ENCODE peak calls at places on chromosomes 16 and 17, in six cellular contexts. E is CD8-positive, alpha-beta memory T cell; C is mucosa of descending colon; V is adrenal gland; Y is neuronal stem cell; I is small intestine. R is an unnamed sample. For H3K4me1, the result is how much of the 10 kb centered on the place peaks cover.

GRCh38 chr16:466651-467050 is 41.2 kb downstream of the RAB11FIP3 start:
- DNase-seq in E (no peak), C (no peak), V (no peak), Y (no peak), I (no peak), R (no peak)

GRCh38 chr17:50844117-50844700 is 8.8 kb downstream of the WFIKKN2 start:
- DNase-seq in E (no peak), C (no peak), V (no peak), Y (no peak), I (no peak), R (no peak)

GRCh38 chr17:45222994-45223540 is 1.4 kb downstream of the FMNL1 start:
- DNase-seq in E (no peak), C (no peak), V (no peak), Y (no peak), I (no peak), R (no peak)

GRCh38 chr16:20369452-20370054 is 17.0 kb upstream of the UMOD start:
- DNase-seq in E (no peak), C (no peak), V (no peak), Y (no peak), I (no peak), R (no peak)

GRCh38 chr16:85986931-85987749 is 88.2 kb downstream of the IRF8 start:
- DNase-seq in E (no peak), C (peak), V (no peak), Y (peak), I (peak), R (no peak)

GRCh38 chr17:9833922-9834321 is 8.2 kb downstream of the GLP2R start:
- DNase-seq in E (no peak), C (no peak), V (peak), Y (no peak), I (no peak), R (no peak)

GRCh38 chr17:58308173-58308984 is 20.2 kb downstream of the TSPOAP1 start:
- DNase-seq in E (no peak), C (no peak), V (peak), Y (no peak), I (no peak), R (no peak)

GRCh38 chr16:24855678-24856077 is 9.9 kb downstream of the SLC5A11 start:
- DNase-seq in E (no peak), C (no peak), V (peak), Y (no peak), I (peak), R (no peak)

GRCh38 chr17:55067697-55068439 is 99.3 kb downstream of the STXBP4 start:
- DNase-seq in E (no peak), C (no peak), V (no peak), Y (no peak), I (no peak), R (no peak)

GRCh38 chr16:3444032-3444388 is 530 bp downstream of the NAA60 start:
- DNase-seq in E (no peak), C (peak), V (peak), Y (no peak), I (peak), R (no peak)

GRCh38 chr17:20986767-20987510 is 55.9 kb downstream of the USP22 start:
- DNase-seq in E (no peak), C (no peak), V (peak), Y (no peak), I (no peak), R (no peak)

GRCh38 chr16:57999366-57999970 is 1.0 kb downstream of the ZNF319 start:
- DNase-seq in E (peak), C (peak), V (no peak), Y (no peak), I (peak), R (no peak)

GRCh38 chr17:80833952-80834895 is 157.4 kb upstream of the CHMP6 start:
- DNase-seq in E (no peak), C (peak), V (peak), Y (no peak), I (no peak), R (peak)

GRCh38 chr17:2856727-2857126 is 60.5 kb downstream of the RAP1GAP2 start:
- DNase-seq in E (no peak), C (no peak), V (no peak), Y (no peak), I (peak), R (no peak)

GRCh38 chr17:72863511-72864175 is 228.8 kb downstream of the SLC39A11 start:
- DNase-seq in E (no peak), C (no peak), V (no peak), Y (no peak), I (no peak), R (no peak)

GRCh38 chr16:57528499-57529323 is 7.7 kb downstream of the CCDC102A start:
- DNase-seq in E (no peak), C (peak), V (no peak), Y (no peak), I (peak), R (peak)

GRCh38 chr17:45782889-45783592 is 1.1 kb upstream of the CRHR1 start:
- DNase-seq in E (peak), C (no peak), V (no peak), Y (peak), I (peak), R (no peak)

DNA sequence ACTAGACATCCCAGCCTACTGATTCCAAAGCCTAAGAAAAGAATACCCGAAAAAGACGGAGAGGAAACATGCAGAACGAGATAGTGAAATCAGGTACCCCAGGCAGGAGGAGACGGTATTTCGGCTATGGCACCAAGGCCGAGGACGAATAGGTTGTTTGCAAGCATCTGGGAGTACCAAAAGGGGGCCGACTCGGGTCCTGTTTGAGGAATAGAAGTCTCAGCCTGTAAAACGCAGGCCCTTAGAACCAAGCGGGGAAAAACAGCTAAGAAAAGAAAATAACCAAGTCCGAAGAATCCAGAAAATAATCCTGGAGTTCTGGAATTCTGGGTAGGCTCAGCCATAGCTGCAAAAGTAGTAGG is 537 bp downstream of the SLC35B1 start:
- DNase-seq in E (peak), C (no peak), V (no peak), Y (no peak), I (no peak), R (no peak)
- H3K4me1 ChIP-seq in E (under half), C (under half), V (under half), Y (under half), I (under half), R (under half)

GRCh38 chr16:67170948-67171649 is 761 bp downstream of the NOL3 start:
- DNase-seq in E (no peak), C (no peak), V (no peak), Y (no peak), I (no peak), R (no peak)
- H3K4me1 ChIP-seq in E (under half), C (under half), V (half or more), Y (under half), I (under half), R (half or more)

DNA sequence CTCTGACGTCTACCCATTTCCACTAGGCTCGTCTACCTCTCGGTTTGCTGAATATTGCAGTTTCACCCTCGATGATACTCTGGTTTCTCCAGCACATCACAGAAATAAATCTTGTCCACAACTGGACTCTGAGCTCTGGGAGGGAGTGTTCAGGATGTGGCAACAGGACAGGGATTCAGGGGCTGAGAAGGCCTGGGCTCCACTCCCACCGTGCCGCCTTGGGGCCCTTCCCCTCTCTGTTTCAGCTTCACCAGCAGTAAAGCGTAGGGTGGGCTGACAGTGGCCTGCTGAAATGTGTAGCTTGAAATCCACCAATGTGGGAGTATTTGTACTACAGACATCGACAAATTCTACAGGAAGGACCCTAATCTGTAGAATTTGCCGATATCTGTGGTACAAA is 20.0 kb downstream of the TEKT1 start:
- DNase-seq in E (no peak), C (no peak), V (no peak), Y (no peak), I (no peak), R (no peak)
- H3K4me1 ChIP-seq in E (under half), C (under half), V (under half), Y (under half), I (under half), R (under half)

GRCh38 chr16:10906482-10906881 is 29.5 kb downstream of the CIITA start:
- DNase-seq in E (no peak), C (no peak), V (no peak), Y (no peak), I (no peak), R (no peak)

GRCh38 chr16:10907757-10908045 is 30.7 kb downstream of the CIITA start:
- DNase-seq in E (no peak), C (no peak), V (no peak), Y (no peak), I (no peak), R (no peak)

GRCh38 chr16:10911267-10911666 is 31.0 kb downstream of the DEXI start:
- DNase-seq in E (no peak), C (no peak), V (no peak), Y (no peak), I (no peak), R (no peak)

GRCh38 chr16:10902999-10903398 is 26.0 kb downstream of the CIITA start:
- DNase-seq in E (no peak), C (no peak), V (no peak), Y (no peak), I (no peak), R (no peak)

GRCh38 chr16:10906914-10907756 is 30.1 kb downstream of the CIITA start:
- DNase-seq in E (no peak), C (no peak), V (no peak), Y (no peak), I (no peak), R (peak)
- H3K4me1 ChIP-seq in E (under half), C (under half), V (under half), Y (under half), I (under half), R (under half)

GRCh38 chr16:48559462-48560211 is 50.3 kb downstream of the N4BP1 start:
- DNase-seq in E (no peak), C (no peak), V (no peak), Y (no peak), I (no peak), R (no peak)
- H3K4me1 ChIP-seq in E (under half), C (under half), V (half or more), Y (under half), I (under half), R (half or more)

GRCh38 chr17:78128616-78129384 is at the start of gene TMC6:
- DNase-seq in E (peak), C (peak), V (no peak), Y (peak), I (peak), R (no peak)

GRCh38 chr17:78127888-78128615 is 503 bp downstream of the TMC6 start:
- DNase-seq in E (no peak), C (peak), V (no peak), Y (no peak), I (peak), R (no peak)

GRCh38 chr17:78126895-78127239 is 1.7 kb downstream of the TMC6 start:
- DNase-seq in E (no peak), C (no peak), V (no peak), Y (no peak), I (no peak), R (no peak)

GRCh38 chr17:78125976-78126894 is 2.3 kb downstream of the TMC6 start:
- DNase-seq in E (no peak), C (peak), V (no peak), Y (no peak), I (no peak), R (peak)

DNA sequence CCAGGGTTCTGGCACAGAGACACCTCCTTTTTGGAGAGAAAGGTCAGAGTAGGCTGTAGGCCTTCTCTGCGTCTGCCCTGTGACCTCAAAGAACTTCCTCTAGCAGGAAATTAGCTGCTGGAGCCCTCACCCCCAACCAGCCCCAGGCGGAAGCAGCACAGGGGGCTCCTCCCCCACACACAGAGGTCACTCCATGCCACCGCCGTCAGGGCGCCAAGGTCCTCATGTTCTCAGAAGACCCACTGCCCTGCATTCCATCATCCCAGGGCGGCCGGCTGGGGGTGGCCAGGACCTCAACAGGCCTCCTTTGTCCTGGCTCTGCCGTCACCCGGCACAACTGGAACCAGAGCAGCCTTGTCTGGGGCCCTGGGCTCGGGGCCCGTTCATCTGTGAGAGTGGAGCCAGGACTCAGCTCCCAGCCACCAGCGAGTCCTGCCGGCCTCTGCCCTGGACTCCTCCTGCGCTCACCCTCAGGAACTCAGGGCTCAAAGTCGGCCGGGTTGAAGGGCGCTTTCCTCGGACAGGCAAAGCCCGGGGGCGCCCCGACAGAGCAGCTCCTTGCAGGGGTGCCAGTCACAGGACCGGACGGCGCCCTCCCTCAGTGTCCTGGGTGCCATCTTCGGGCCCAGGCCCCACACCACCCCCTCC is 1.2 kb downstream of the TMC6 start:
- DNase-seq in E (peak), C (peak), V (peak), Y (no peak), I (peak), R (peak)
- H3K4me1 ChIP-seq in E (half or more), C (under half), V (under half), Y (under half), I (under half), R (half or more)

GRCh38 chr17:27543958-27544349 is 87.0 kb upstream of the LGALS9 start:
- DNase-seq in E (no peak), C (no peak), V (no peak), Y (no peak), I (no peak), R (no peak)
- H3K4me1 ChIP-seq in E (under half), C (under half), V (under half), Y (under half), I (under half), R (under half)

GRCh38 chr17:40025559-40025958 is 10.3 kb downstream of the CSF3 start:
- DNase-seq in E (no peak), C (no peak), V (no peak), Y (no peak), I (no peak), R (no peak)

GRCh38 chr17:40023590-40024292 is 8.5 kb downstream of the CSF3 start:
- DNase-seq in E (no peak), C (peak), V (peak), Y (no peak), I (no peak), R (peak)

GRCh38 chr17:40022961-40023541 is 7.8 kb downstream of the CSF3 start:
- DNase-seq in E (no peak), C (peak), V (no peak), Y (no peak), I (no peak), R (no peak)

GRCh38 chr17:40025991-40026815 is 11.0 kb downstream of the CSF3 start:
- DNase-seq in E (peak), C (no peak), V (no peak), Y (no peak), I (no peak), R (no peak)

GRCh38 chr17:40024901-40025300 is 9.7 kb downstream of the CSF3 start:
- DNase-seq in E (no peak), C (no peak), V (no peak), Y (no peak), I (no peak), R (no peak)
- H3K4me1 ChIP-seq in E (under half), C (under half), V (under half), Y (under half), I (under half), R (half or more)